ENCODE peak calls at places on chromosomes 5 and 9, in five cellular contexts. M is GOT3; E is SHP77; Q is lower lobe of right lung; H is stimulated activated CD8-positive, alpha-beta memory T cell treated with anti-CD3 and anti-CD28 coated beads, Interleukin-2, amount 100 ng/mL, for 48 hours. X is an unnamed sample.

GRCh38 chr5:56595561-56595960 is 219.8 kb upstream of the MAP3K1 start:
- DNase-seq in Q (no peak), M (no peak), H (no peak), E (no peak), X (no peak)

GRCh38 chr5:180313677-180314076 is 21.8 kb upstream of the MAPK9 start:
- DNase-seq in Q (peak), E (no peak), H (peak), M (no peak), X (no peak)

GRCh38 chr9:14515564-14516198 is 177.6 kb downstream of the ZDHHC21 start:
- DNase-seq in Q (no peak), E (peak), M (no peak), H (no peak), X (no peak)

GRCh38 chr5:150484964-150485769 is 22.8 kb upstream of the NDST1 start:
- DNase-seq in Q (no peak), H (no peak), M (no peak), E (no peak), X (no peak)

GRCh38 chr5:181044662-181045305 is 4.7 kb downstream of the BTNL9 start:
- DNase-seq in H (no peak), Q (no peak), E (no peak), M (no peak), X (no peak)

GRCh38 chr5:1568201-1568979 is 44.6 kb upstream of the LPCAT1 start:
- DNase-seq in M (no peak), Q (no peak), E (no peak), H (no peak), X (no peak)

GRCh38 chr5:45512521-45512920 is 183.7 kb downstream of the HCN1 start:
- DNase-seq in H (no peak), Q (no peak), M (no peak), E (no peak), X (no peak)

GRCh38 chr5:17305964-17306725 is 88.7 kb downstream of the BASP1 start:
- DNase-seq in M (no peak), H (no peak), E (peak), Q (peak), X (no peak)

GRCh38 chr9:27033815-27034403 is 28.4 kb upstream of the LRRC19 start:
- DNase-seq in E (peak), M (no peak), Q (no peak), H (peak), X (no peak)

GRCh38 chr5:80871541-80871961 is 88.6 kb upstream of the RASGRF2 start:
- DNase-seq in H (peak), E (no peak), Q (no peak), M (no peak), X (no peak)

GRCh38 chr5:28807230-28807629 is 1768.8 kb upstream of the CDH9 start:
- DNase-seq in Q (no peak), H (no peak), E (no peak), M (no peak), X (no peak)

GRCh38 chr9:89623925-89624420 is 19.2 kb downstream of the GADD45G start:
- DNase-seq in H (no peak), E (no peak), M (no peak), Q (peak), X (no peak)

GRCh38 chr5:75753182-75753581 is 35.9 kb upstream of the POC5 start:
- DNase-seq in Q (no peak), H (no peak), M (no peak), E (no peak), X (no peak)

GRCh38 chr5:2320611-2321010 is 430.9 kb downstream of the IRX2 start:
- DNase-seq in E (no peak), M (no peak), Q (no peak), H (no peak), X (no peak)

GRCh38 chr9:107542401-107542800 is 52.8 kb upstream of the KLF4 start:
- DNase-seq in E (no peak), M (no peak), Q (no peak), H (no peak), X (no peak)

GRCh38 chr5:168291281-168291960 is at the start of gene WWC1:
- DNase-seq in E (no peak), Q (peak), M (no peak), H (peak), X (peak)

GRCh38 chr5:36489505-36489904 is 116.9 kb upstream of the SLC1A3 start:
- DNase-seq in M (no peak), E (no peak), H (no peak), Q (no peak), X (no peak)

GRCh38 chr5:54360089-54360488 is 49.7 kb upstream of the ARL15 start:
- DNase-seq in E (no peak), H (no peak), M (peak), Q (no peak), X (no peak)

GRCh38 chr5:150500905-150501304 is 7.0 kb upstream of the NDST1 start:
- DNase-seq in M (no peak), H (no peak), E (no peak), Q (no peak), X (no peak)

GRCh38 chr5:160361624-160362023 is 8.8 kb downstream of the C1QTNF2 start:
- DNase-seq in H (no peak), E (no peak), M (no peak), Q (no peak), X (no peak)

GRCh38 chr5:150514708-150515211 is 6.8 kb downstream of the NDST1 start:
- DNase-seq in E (no peak), Q (no peak), H (no peak), M (no peak), X (no peak)

GRCh38 chr5:83368835-83369234 is 102.7 kb upstream of the VCAN start:
- DNase-seq in Q (no peak), E (no peak), M (no peak), H (no peak), X (no peak)

GRCh38 chr9:20538092-20538491 is 84.2 kb downstream of the MLLT3 start:
- DNase-seq in Q (no peak), E (no peak), M (no peak), H (no peak), X (no peak)

GRCh38 chr9:69582544-69583297 is 89.5 kb downstream of the APBA1 start:
- DNase-seq in Q (no peak), M (no peak), E (no peak), H (no peak), X (no peak)

GRCh38 chr5:37975531-37975930 is 135.7 kb upstream of the GDNF start:
- DNase-seq in M (no peak), E (no peak), H (no peak), Q (no peak), X (no peak)